ENCODE peak calls at places on chromosomes 7 and 10, in nine cellular contexts. G is HCEC 1CT; A is activated CD8-positive, alpha-beta memory T cell treated with anti-CD3 and anti-CD28 coated beads for 4 hours; E is foreskin fibroblast; T is iPS DF 6.9; L is SK-N-DZ; C is progenitor cell of endocrine pancreas; N is cardiac muscle cell; I is A549. W is an unnamed sample.

GRCh38 chr10:17007836-17008235 is 121.8 kb downstream of the CUBN start:
- DNase-seq in G (no peak), A (no peak), E (no peak), T (no peak), L (no peak), C (no peak), N (peak), I (no peak), W (no peak)

GRCh38 chr7:101944611-101945010 is 127.2 kb downstream of the CUX1 start:
- DNase-seq in G (no peak), A (no peak), E (no peak), T (no peak), L (no peak), C (no peak), N (no peak), I (no peak), W (no peak)

GRCh38 chr7:157008206-157009169 is 2.0 kb downstream of the MNX1 start:
- DNase-seq in G (no peak), A (no peak), E (no peak), T (no peak), L (no peak), C (no peak), N (no peak), I (no peak), W (no peak)

GRCh38 chr7:81715984-81716588 is 53.8 kb downstream of the HGF start:
- DNase-seq in G (peak), A (no peak), E (peak), T (peak), L (peak), C (no peak), N (peak), I (no peak), W (no peak)

GRCh38 chr10:132164801-132165278 is 21.9 kb upstream of the DPYSL4 start:
- DNase-seq in G (no peak), A (no peak), E (no peak), T (no peak), L (no peak), C (no peak), N (no peak), I (no peak), W (no peak)

GRCh38 chr7:98163704-98164478 is 47.3 kb upstream of the BHLHA15 start:
- DNase-seq in G (peak), A (no peak), E (peak), T (no peak), L (no peak), C (no peak), N (peak), I (no peak), W (no peak)

GRCh38 chr7:767941-768729 is 41.1 kb upstream of the PRKAR1B start:
- DNase-seq in G (no peak), A (no peak), E (no peak), T (no peak), L (peak), C (no peak), N (no peak), I (no peak), W (peak)

GRCh38 chr7:146961617-146962016 is 845.0 kb downstream of the CNTNAP2 start:
- DNase-seq in G (peak), A (no peak), E (no peak), T (no peak), L (no peak), C (no peak), N (peak), I (no peak), W (no peak)

GRCh38 chr7:85052056-85052737 is 134.7 kb downstream of the SEMA3D start:
- DNase-seq in G (no peak), A (no peak), E (no peak), T (no peak), L (no peak), C (no peak), N (no peak), I (no peak), W (no peak)

GRCh38 chr7:152046531-152046930 is 21.1 kb downstream of the GALNT11 start:
- DNase-seq in G (no peak), A (no peak), E (no peak), T (no peak), L (no peak), C (no peak), N (no peak), I (no peak), W (no peak)

GRCh38 chr10:14014423-14014822 is 316.3 kb downstream of the FRMD4A start:
- DNase-seq in G (no peak), A (no peak), E (no peak), T (no peak), L (peak), C (no peak), N (no peak), I (no peak), W (no peak)

GRCh38 chr10:62303922-62304321 is 35.3 kb upstream of the RTKN2 start:
- DNase-seq in G (no peak), A (no peak), E (no peak), T (no peak), L (no peak), C (no peak), N (no peak), I (no peak), W (no peak)

GRCh38 chr7:40571796-40572195 is 437.0 kb downstream of the SUGCT start:
- DNase-seq in G (peak), A (no peak), E (peak), T (no peak), L (no peak), C (no peak), N (peak), I (no peak), W (peak)

GRCh38 chr10:32982293-32982709 is 24.3 kb upstream of the ITGB1 start:
- DNase-seq in G (peak), A (no peak), E (peak), T (no peak), L (no peak), C (no peak), N (peak), I (no peak), W (no peak)

GRCh38 chr10:43960477-43960876 is 311.8 kb upstream of the ZNF32 start:
- DNase-seq in G (no peak), A (no peak), E (no peak), T (no peak), L (no peak), C (no peak), N (no peak), I (no peak), W (no peak)

GRCh38 chr10:112370424-112370819 is 3.5 kb upstream of the ACSL5 start:
- DNase-seq in G (no peak), A (no peak), E (no peak), T (no peak), L (no peak), C (no peak), N (no peak), I (no peak), W (no peak)

GRCh38 chr7:114439581-114439980 is 25.0 kb downstream of the FOXP2 start:
- DNase-seq in G (no peak), A (no peak), E (no peak), T (no peak), L (no peak), C (no peak), N (no peak), I (no peak), W (no peak)

GRCh38 chr7:156389116-156389692 is 251.4 kb upstream of the RNF32 start:
- DNase-seq in G (no peak), A (no peak), E (no peak), T (no peak), L (no peak), C (no peak), N (no peak), I (no peak), W (no peak)

GRCh38 chr10:113557389-113558321 is 4.8 kb downstream of the HABP2 start:
- DNase-seq in G (no peak), A (no peak), E (no peak), T (no peak), L (no peak), C (no peak), N (peak), I (no peak), W (no peak)